ENCODE peak calls at places on chromosomes 16 and 17, in seven cellular contexts. Y is GM04504; E is T-helper 1 cell; L is activated B cell treated with CpG ODN at 0.5 μM for 24 hours; H is stimulated activated CD4-positive, alpha-beta T cell treated with anti-CD3 and anti-CD28 coated beads, Interleukin-12 subunit alpha, Interleukin-12 subunit beta, amount 100 ng/mL, for 4 hours; M is hippocampal formation; D is lower leg skin. U is an unnamed sample.

GRCh38 chr17:69572747-69573146 is 158.2 kb downstream of the MAP2K6 start:
- DNase-seq in D (no peak), E (no peak), H (no peak), Y (no peak), L (no peak), M (no peak), U (no peak)

GRCh38 chr16:50270510-50271147 is 4.3 kb downstream of the ADCY7 start:
- DNase-seq in Y (no peak), M (no peak), H (no peak), D (no peak), L (no peak), E (no peak), U (peak)

GRCh38 chr16:7646831-7647230 is 314.2 kb downstream of the RBFOX1 start:
- DNase-seq in D (no peak), L (no peak), H (no peak), Y (no peak), M (no peak), E (no peak), U (no peak)

GRCh38 chr17:71427801-71428200 is 693.0 kb upstream of the SOX9 start:
- DNase-seq in H (no peak), D (no peak), L (no peak), E (no peak), M (no peak), Y (no peak), U (no peak)

GRCh38 chr17:7186241-7186640 is 7.1 kb upstream of the ASGR1 start:
- DNase-seq in D (no peak), L (no peak), M (no peak), Y (no peak), H (no peak), E (no peak), U (no peak)

GRCh38 chr17:20153231-20153630 is 144.1 kb downstream of the SPECC1 start:
- DNase-seq in H (no peak), M (no peak), L (no peak), E (no peak), Y (no peak), D (no peak), U (no peak)

GRCh38 chr17:73879987-73880386 is 235.7 kb upstream of the SDK2 start:
- DNase-seq in E (no peak), M (no peak), D (no peak), H (no peak), L (no peak), Y (no peak), U (no peak)

GRCh38 chr17:67558740-67559380 is 158.9 kb upstream of the NOL11 start:
- DNase-seq in H (no peak), E (no peak), Y (peak), D (no peak), L (no peak), M (no peak), U (no peak)

GRCh38 chr17:83198366-83199341 is 119.2 kb downstream of the METRNL start:
- DNase-seq in D (peak), E (peak), Y (no peak), M (no peak), H (no peak), L (peak), U (peak)

GRCh38 chr17:34997355-34997862 is 17.1 kb downstream of the LIG3 start:
- DNase-seq in M (no peak), H (no peak), Y (no peak), D (peak), L (no peak), E (no peak), U (no peak)

GRCh38 chr17:2369551-2370210 is 31.2 kb downstream of the MNT start:
- DNase-seq in Y (no peak), D (no peak), E (no peak), M (no peak), H (no peak), L (no peak), U (no peak)

GRCh38 chr16:14356064-14356463 is 274.0 kb downstream of the PARN start:
- DNase-seq in M (no peak), E (no peak), Y (no peak), D (no peak), H (no peak), L (no peak), U (no peak)

GRCh38 chr16:72255785-72256184 is 83.8 kb upstream of the PMFBP1 start:
- DNase-seq in E (no peak), Y (peak), M (no peak), D (no peak), H (no peak), L (no peak), U (no peak)

GRCh38 chr17:13420294-13421277 is 181.1 kb downstream of the HS3ST3A1 start:
- DNase-seq in L (no peak), H (no peak), D (no peak), M (no peak), E (no peak), Y (peak), U (no peak)

GRCh38 chr16:69823831-69824563 is 61.9 kb downstream of the WWP2 start:
- DNase-seq in M (no peak), E (no peak), Y (no peak), L (peak), D (no peak), H (no peak), U (no peak)

GRCh38 chr17:40348136-40348504 is 16.4 kb downstream of the GJD3 start:
- DNase-seq in L (no peak), Y (no peak), D (no peak), H (no peak), E (no peak), M (no peak), U (no peak)

GRCh38 chr17:43431741-43432523 is 33.1 kb downstream of the ARL4D start:
- DNase-seq in E (no peak), H (no peak), Y (no peak), L (no peak), M (no peak), D (no peak), U (no peak)

GRCh38 chr16:57264381-57264780 is 19.3 kb downstream of the ARL2BP start:
- DNase-seq in Y (no peak), H (no peak), D (no peak), E (no peak), L (no peak), M (no peak), U (peak)

GRCh38 chr16:2981177-2981898 is 1.1 kb upstream of the PKMYT1 start:
- DNase-seq in D (no peak), M (no peak), L (no peak), E (no peak), H (no peak), Y (no peak), U (no peak)

GRCh38 chr17:36495076-36495578 is 8.6 kb downstream of the ZNHIT3 start:
- DNase-seq in D (no peak), M (no peak), Y (no peak), H (no peak), E (no peak), L (no peak), U (no peak)

GRCh38 chr16:85891033-85891775 is 7.8 kb upstream of the IRF8 start:
- DNase-seq in H (no peak), E (no peak), Y (no peak), M (no peak), D (no peak), L (no peak), U (no peak)

GRCh38 chr16:66660422-66661209 is 35.9 kb downstream of the CMTM4 start:
- DNase-seq in D (peak), H (no peak), E (no peak), M (peak), Y (peak), L (no peak), U (peak)

GRCh38 chr17:16948587-16949376 is 23.1 kb downstream of the TNFRSF13B start:
- DNase-seq in L (no peak), Y (no peak), M (no peak), H (no peak), E (no peak), D (no peak), U (no peak)

GRCh38 chr17:32445075-32445427 is 741 bp downstream of the PSMD11 start:
- DNase-seq in H (peak), D (no peak), L (no peak), Y (peak), M (no peak), E (no peak), U (peak)

GRCh38 chr17:50935201-50936124 is 69.3 kb upstream of the TOB1 start:
- DNase-seq in L (no peak), Y (no peak), H (no peak), M (peak), D (no peak), E (no peak), U (peak)

U was measured in right lobe of liver.